ENCODE peak calls at places on chromosomes 2 and 18, in four cellular contexts. S, P, Y and R are unnamed samples.

GRCh38 chr2:237344972-237345870 is 68.7 kb downstream of the COL6A3 start:
- DNase-seq in S (no peak), P (no peak), Y (no peak), R (no peak)

GRCh38 chr2:230520875-230521155 is 104.8 kb downstream of the SP100 start:
- DNase-seq in S (no peak), P (peak), Y (no peak), R (no peak)

GRCh38 chr18:13039806-13040205 is 48.6 kb downstream of the CEP192 start:
- DNase-seq in S (no peak), P (no peak), Y (no peak), R (no peak)

GRCh38 chr2:188628989-188629889 is 337.6 kb downstream of the GULP1 start:
- DNase-seq in S (no peak), P (peak), Y (no peak), R (no peak)

GRCh38 chr2:16861154-16861929 is 195.7 kb upstream of the CYRIA start:
- DNase-seq in S (no peak), P (peak), Y (no peak), R (no peak)

GRCh38 chr2:25421746-25422431 is 80.2 kb upstream of the DNMT3A start:
- DNase-seq in S (no peak), P (no peak), Y (no peak), R (no peak)

GRCh38 chr2:191635333-191636234 is 42.4 kb upstream of the NABP1 start:
- DNase-seq in S (no peak), P (peak), Y (no peak), R (no peak)

GRCh38 chr18:57444301-57444759 is 9.2 kb downstream of the ONECUT2 start:
- DNase-seq in S (no peak), P (no peak), Y (no peak), R (no peak)

GRCh38 chr18:6729247-6730091 is at the start of gene ARHGAP28:
- DNase-seq in S (no peak), P (peak), Y (peak), R (peak)

GRCh38 chr2:216880509-216881184 is 20.8 kb upstream of the TNP1 start:
- DNase-seq in S (no peak), P (no peak), Y (no peak), R (no peak)

GRCh38 chr2:165876269-165876668 is 77.3 kb downstream of the TTC21B start:
- DNase-seq in S (no peak), P (no peak), Y (no peak), R (no peak)

GRCh38 chr2:119253114-119253702 is 29.6 kb downstream of the STEAP3 start:
- DNase-seq in S (no peak), P (no peak), Y (no peak), R (no peak)

GRCh38 chr2:210626849-210627248 is 70.5 kb downstream of the CPS1 start:
- DNase-seq in S (no peak), P (peak), Y (no peak), R (no peak)

GRCh38 chr2:101983486-101983885 is 8.3 kb upstream of the IL1R2 start:
- DNase-seq in S (no peak), P (no peak), Y (no peak), R (no peak)